ENCODE peak calls at places on chromosomes 2 and 18, in ten cellular contexts. U, S, C, A, Y, O, I, T, J and P are unnamed samples. For H3K4me1, the result is how much of the 10 kb centered on the place peaks cover.

GRCh38 chr2:159738509-159739390 is 26.4 kb downstream of the MARCHF7 start:
- DNase-seq in U (no peak), S (no peak), C (no peak), A (no peak), Y (no peak), O (no peak), I (no peak), T (no peak), J (no peak), P (no peak)

GRCh38 chr2:171485116-171485515 is 37.2 kb upstream of the CYBRD1 start:
- DNase-seq in U (no peak), S (no peak), C (no peak), A (no peak), Y (no peak), O (no peak), I (no peak), T (peak), J (no peak), P (peak)

GRCh38 chr2:228039752-228040534 is 141.5 kb downstream of the SPHKAP start:
- DNase-seq in U (peak), S (peak), C (no peak), A (no peak), Y (no peak), O (no peak), I (no peak), T (no peak), J (no peak), P (peak)

GRCh38 chr2:216634317-216635148 is 1.3 kb downstream of the IGFBP2 start:
- DNase-seq in U (no peak), S (no peak), C (no peak), A (no peak), Y (no peak), O (no peak), I (no peak), T (no peak), J (no peak), P (peak)

GRCh38 chr2:63614983-63615945 is 26.5 kb downstream of the MDH1 start:
- DNase-seq in U (peak), S (peak), C (no peak), A (no peak), Y (no peak), O (peak), I (no peak), T (peak), J (peak), P (no peak)

GRCh38 chr18:10558243-10558966 is 32.6 kb downstream of the NAPG start:
- DNase-seq in U (no peak), S (no peak), C (peak), A (no peak), Y (no peak), O (peak), I (no peak), T (no peak), J (no peak), P (no peak)

GRCh38 chr2:208939852-208940251 is 484.0 kb upstream of the MAP2 start:
- DNase-seq in U (no peak), S (no peak), C (no peak), A (no peak), Y (no peak), O (no peak), I (no peak), T (no peak), J (no peak), P (no peak)

GRCh38 chr2:203126971-203127370 is 111.8 kb upstream of the CYP20A1 start:
- DNase-seq in U (peak), S (no peak), C (no peak), A (no peak), Y (no peak), O (no peak), I (no peak), T (peak), J (no peak), P (no peak)

GRCh38 chr2:232668805-232669444 is 28.2 kb upstream of the GIGYF2 start:
- DNase-seq in U (peak), S (peak), C (no peak), A (no peak), Y (peak), O (peak), I (no peak), T (peak), J (no peak), P (no peak)

GRCh38 chr2:35391736-35392442 is 963.7 kb upstream of the CRIM1 start:
- DNase-seq in U (no peak), S (no peak), C (no peak), A (no peak), Y (no peak), O (no peak), I (no peak), T (no peak), J (no peak), P (no peak)

GRCh38 chr2:42964444-42965081 is 172.2 kb upstream of the HAAO start:
- DNase-seq in U (peak), S (no peak), C (peak), A (peak), Y (peak), O (no peak), I (peak), T (peak), J (no peak), P (no peak)

GRCh38 chr2:238256594-238257104 is 16.8 kb upstream of the HES6 start:
- DNase-seq in U (peak), S (peak), C (peak), A (peak), Y (peak), O (peak), I (peak), T (peak), J (peak), P (peak)

GRCh38 chr2:20483496-20483895 is 36.6 kb downstream of the RHOB start:
- DNase-seq in U (no peak), S (no peak), C (peak), A (peak), Y (peak), O (peak), I (peak), T (no peak), J (no peak), P (no peak)

GRCh38 chr2:158999458-158999857 is 31.0 kb downstream of the TANC1 start:
- DNase-seq in U (peak), S (peak), C (no peak), A (no peak), Y (no peak), O (no peak), I (no peak), T (peak), J (no peak), P (no peak)

GRCh38 chr2:157830696-157831570 is 45.2 kb downstream of the ACVR1 start:
- DNase-seq in U (peak), S (peak), C (no peak), A (no peak), Y (peak), O (peak), I (no peak), T (peak), J (no peak), P (peak)

GRCh38 chr18:12420831-12421421 is 13.2 kb downstream of the PRELID3A start:
- DNase-seq in U (peak), S (peak), C (no peak), A (no peak), Y (no peak), O (no peak), I (no peak), T (no peak), J (peak), P (no peak)
- H3K4me3 ChIP-seq in U (no peak), S (peak), C (no peak), A (peak), Y (peak), O (peak), I (peak), T (no peak), J (peak), P (no peak)

DNA sequence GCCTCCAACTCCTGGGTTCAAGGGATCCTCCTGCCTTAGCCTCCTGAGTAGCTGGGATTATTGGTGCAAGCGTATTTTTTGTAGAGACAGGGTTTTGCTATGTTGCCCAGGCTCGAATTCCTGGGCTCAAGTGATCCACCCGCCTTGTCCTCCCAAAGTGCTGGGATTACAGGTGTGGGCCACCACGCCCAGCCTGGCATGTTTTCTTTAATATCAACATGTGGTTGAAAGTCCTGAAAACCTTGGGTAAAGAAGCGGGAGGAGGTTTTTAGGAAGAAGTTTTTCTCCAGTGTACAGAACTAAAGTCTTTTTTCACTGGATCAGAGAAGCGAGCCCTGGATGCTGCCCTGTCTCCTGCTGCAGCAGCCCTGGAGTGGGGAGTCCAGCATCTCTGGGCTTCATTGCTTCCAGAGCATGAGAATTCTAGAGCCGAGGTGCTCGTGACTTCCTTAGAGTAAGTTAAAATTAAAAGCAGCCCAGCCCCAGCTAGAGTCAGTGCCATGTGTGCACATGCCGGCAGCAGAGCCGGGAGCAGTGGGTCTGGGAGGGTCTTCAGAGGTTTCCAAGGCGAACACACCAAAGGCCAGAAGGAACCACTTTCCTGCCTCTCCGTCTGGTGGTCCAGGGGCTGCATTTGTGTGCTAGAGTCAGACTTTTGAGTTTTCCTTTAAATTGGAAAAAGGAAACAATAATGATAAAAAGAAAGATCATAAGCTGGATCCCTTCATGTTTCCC is 31.2 kb downstream of the ITGB1BP1 start:
- DNase-seq in U (no peak), S (no peak), C (no peak), A (no peak), Y (no peak), O (no peak), I (no peak), T (no peak), J (no peak), P (no peak)
- H3K27ac ChIP-seq in U (no peak), S (no peak), C (no peak), A (peak), Y (peak), O (no peak), I (peak), T (no peak), J (no peak), P (no peak)

GRCh38 chr2:86445436-86445835 is 4.3 kb downstream of the KDM3A start:
- DNase-seq in U (no peak), S (no peak), C (no peak), A (no peak), Y (no peak), O (no peak), I (no peak), T (no peak), J (no peak), P (no peak)

GRCh38 chr2:86441789-86442641 is 844 bp downstream of the KDM3A start:
- DNase-seq in U (peak), S (peak), C (peak), A (peak), Y (peak), O (peak), I (peak), T (peak), J (peak), P (peak)

GRCh38 chr2:86442642-86443005 is 1.5 kb downstream of the KDM3A start:
- DNase-seq in U (peak), S (peak), C (peak), A (peak), Y (peak), O (peak), I (peak), T (peak), J (no peak), P (peak)

GRCh38 chr2:86443601-86444000 is 2.4 kb downstream of the KDM3A start:
- DNase-seq in U (no peak), S (no peak), C (no peak), A (no peak), Y (no peak), O (no peak), I (no peak), T (no peak), J (no peak), P (no peak)

GRCh38 chr2:86446060-86446459 is 4.9 kb downstream of the KDM3A start:
- DNase-seq in U (peak), S (peak), C (no peak), A (no peak), Y (no peak), O (no peak), I (no peak), T (no peak), J (no peak), P (no peak)
- H3K4me1 ChIP-seq in U (under half), S (half or more), C (under half), A (half or more), Y (under half), O (under half), I (half or more), T (under half), J (under half), P (under half)

GRCh38 chr18:22211660-22212059 is 42.3 kb downstream of the GATA6 start:
- DNase-seq in U (no peak), S (no peak), C (no peak), A (no peak), Y (no peak), O (no peak), I (no peak), T (peak), J (no peak), P (no peak)

GRCh38 chr18:22204996-22205395 is 35.6 kb downstream of the GATA6 start:
- DNase-seq in U (no peak), S (no peak), C (no peak), A (no peak), Y (no peak), O (no peak), I (no peak), T (no peak), J (no peak), P (no peak)

GRCh38 chr18:22207022-22207758 is 37.8 kb downstream of the GATA6 start:
- DNase-seq in U (peak), S (no peak), C (no peak), A (no peak), Y (no peak), O (no peak), I (no peak), T (peak), J (no peak), P (no peak)

GRCh38 chr18:22214731-22215528 is 45.5 kb downstream of the GATA6 start:
- DNase-seq in U (peak), S (no peak), C (no peak), A (no peak), Y (no peak), O (no peak), I (no peak), T (peak), J (no peak), P (no peak)

DNA sequence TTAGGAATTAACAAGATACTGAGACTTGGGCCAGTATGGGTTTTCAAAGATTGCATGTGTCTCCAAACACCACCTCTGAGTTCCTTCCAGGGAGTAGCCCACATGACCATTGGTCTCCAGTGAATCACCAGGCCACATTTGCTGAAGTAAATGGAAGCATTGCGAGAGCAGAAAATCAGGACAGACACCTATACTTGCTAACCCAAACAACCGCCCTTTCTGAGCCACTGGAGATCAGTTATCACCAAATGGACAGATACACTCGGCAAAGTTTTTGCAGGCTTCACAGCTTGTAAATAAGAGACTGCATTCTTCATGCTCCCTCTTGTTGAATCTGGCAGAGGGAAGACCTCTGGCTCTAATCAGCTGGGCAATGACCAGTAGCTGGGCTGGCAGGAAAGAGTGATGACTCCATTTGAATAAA is 41.0 kb downstream of the GATA6 start:
- DNase-seq in U (peak), S (no peak), C (no peak), A (no peak), Y (no peak), O (no peak), I (no peak), T (peak), J (no peak), P (peak)
- H3K4me3 ChIP-seq in U (no peak), S (no peak), C (no peak), A (no peak), Y (no peak), O (no peak), I (no peak), T (no peak), J (no peak), P (no peak)

GRCh38 chr2:4412637-4413187 is 709.3 kb downstream of the DCDC2C start:
- DNase-seq in U (no peak), S (no peak), C (no peak), A (no peak), Y (no peak), O (no peak), I (no peak), T (no peak), J (no peak), P (no peak)
- H3K27ac ChIP-seq in U (no peak), S (no peak), C (no peak), A (no peak), Y (no peak), O (no peak), I (no peak), T (no peak), J (no peak), P (no peak)

GRCh38 chr2:241099246-241099645 is 2.8 kb downstream of the MTERF4 start:
- DNase-seq in U (no peak), S (no peak), C (no peak), A (no peak), Y (no peak), O (no peak), I (no peak), T (no peak), J (no peak), P (no peak)
- H3K4me1 ChIP-seq in U (under half), S (half or more), C (under half), A (under half), Y (under half), O (under half), I (under half), T (under half), J (under half), P (under half)

DNA sequence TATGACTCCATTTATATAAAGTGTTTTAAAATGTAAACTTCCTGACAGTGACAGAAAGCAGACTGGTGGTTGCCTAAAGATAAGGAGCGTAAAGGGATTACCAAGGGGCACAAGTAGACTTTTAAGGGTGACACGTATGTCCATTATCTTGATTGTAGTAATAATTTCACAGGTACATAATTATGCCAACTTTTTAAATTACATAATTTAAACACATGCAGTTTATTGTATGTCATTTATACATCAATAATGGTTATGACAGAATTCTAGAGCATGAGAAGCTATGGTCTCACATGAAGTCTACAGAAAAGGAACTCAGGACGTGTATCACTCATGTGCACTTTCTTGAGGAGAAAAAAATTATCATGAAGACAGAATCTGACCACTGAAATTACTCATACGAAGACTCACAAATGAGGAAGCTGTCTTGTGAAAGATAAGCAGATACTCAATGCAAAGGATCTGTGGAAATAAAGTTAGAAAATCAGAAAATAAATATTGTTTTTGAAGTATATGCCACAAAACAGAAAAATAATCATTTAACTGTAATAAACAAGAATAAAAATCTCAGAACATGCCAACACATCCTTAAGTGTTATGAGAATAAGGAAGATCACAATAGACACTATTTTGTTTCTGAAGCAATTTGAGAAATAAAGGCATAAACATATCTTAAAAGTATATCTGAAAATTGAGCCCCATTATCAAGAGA is 84.4 kb downstream of the TMEM131 start:
- DNase-seq in U (peak), S (no peak), C (no peak), A (no peak), Y (no peak), O (no peak), I (no peak), T (peak), J (no peak), P (no peak)
- H3K4me3 ChIP-seq in U (no peak), S (no peak), C (no peak), A (no peak), Y (no peak), O (no peak), I (no peak), T (no peak), J (no peak), P (no peak)